ENCODE peak calls at places on chromosomes 16 and 17, in eight cellular contexts. C is fibroblast of the conjunctiva; Q is T-helper 1 cell; S is NCI-H2081; R is substantia nigra; H is heart right ventricle; N is central memory CD8-positive, alpha-beta T cell; M is activated T-helper 1 cell treated with anti-CD3 and anti-CD28 coated beads, Interleukin-2, amount 50 U/mL, for 16 hours. I is an unnamed sample.

GRCh38 chr16:19745286-19746018 is 27.4 kb downstream of the IQCK start:
- DNase-seq in C (no peak), Q (no peak), S (no peak), R (no peak), H (no peak), N (no peak), M (no peak), I (no peak)

GRCh38 chr16:25783226-25783625 is 91.5 kb downstream of the HS3ST4 start:
- DNase-seq in C (no peak), Q (no peak), S (no peak), R (no peak), H (no peak), N (no peak), M (no peak), I (no peak)

GRCh38 chr17:29347831-29348281 is 42.3 kb upstream of the TAOK1 start:
- DNase-seq in C (no peak), Q (no peak), S (no peak), R (no peak), H (no peak), N (no peak), M (no peak), I (no peak)

GRCh38 chr17:7651097-7651958 is 602 bp downstream of the ATP1B2 start:
- DNase-seq in C (no peak), Q (no peak), S (no peak), R (peak), H (peak), N (no peak), M (no peak), I (no peak)

GRCh38 chr17:69533481-69534234 is 119.2 kb downstream of the MAP2K6 start:
- DNase-seq in C (no peak), Q (no peak), S (no peak), R (no peak), H (no peak), N (no peak), M (no peak), I (no peak)

GRCh38 chr16:83298541-83298940 is 509.2 kb upstream of the HSBP1 start:
- DNase-seq in C (no peak), Q (no peak), S (no peak), R (no peak), H (no peak), N (no peak), M (no peak), I (no peak)

GRCh38 chr17:10197721-10198508 is 491 bp downstream of the GAS7 start:
- DNase-seq in C (no peak), Q (no peak), S (no peak), R (no peak), H (peak), N (no peak), M (no peak), I (no peak)

GRCh38 chr17:1289695-1290094 is 10.2 kb downstream of the TRARG1 start:
- DNase-seq in C (no peak), Q (no peak), S (no peak), R (no peak), H (no peak), N (no peak), M (no peak), I (no peak)

GRCh38 chr17:41920580-41920955 is 1.8 kb upstream of the ACLY start:
- DNase-seq in C (no peak), Q (no peak), S (no peak), R (no peak), H (no peak), N (no peak), M (no peak), I (no peak)

GRCh38 chr17:41679740-41680425 is 8.8 kb upstream of the EIF1 start:
- DNase-seq in C (no peak), Q (no peak), S (no peak), R (no peak), H (no peak), N (no peak), M (no peak), I (no peak)

GRCh38 chr17:19299214-19299747 is 62.1 kb downstream of the EPN2 start:
- DNase-seq in C (no peak), Q (no peak), S (no peak), R (no peak), H (no peak), N (no peak), M (no peak), I (no peak)

GRCh38 chr16:53745126-53745525 is 41.2 kb downstream of the FTO start:
- DNase-seq in C (peak), Q (no peak), S (no peak), R (no peak), H (no peak), N (no peak), M (no peak), I (no peak)

GRCh38 chr16:3577302-3577752 is at the start of gene NLRC3:
- DNase-seq in C (no peak), Q (no peak), S (no peak), R (no peak), H (no peak), N (peak), M (peak), I (no peak)

GRCh38 chr17:78329263-78330059 is 30.4 kb downstream of the SOCS3 start:
- DNase-seq in C (no peak), Q (no peak), S (no peak), R (no peak), H (no peak), N (no peak), M (no peak), I (no peak)

GRCh38 chr16:86597126-86597879 is 19.0 kb downstream of the FOXL1 start:
- DNase-seq in C (no peak), Q (no peak), S (no peak), R (no peak), H (no peak), N (no peak), M (no peak), I (no peak)

GRCh38 chr17:58412910-58413630 is 4.3 kb downstream of the RNF43 start:
- DNase-seq in C (no peak), Q (no peak), S (peak), R (no peak), H (no peak), N (no peak), M (no peak), I (no peak)